ENCODE peak calls at places on chromosomes 2 and 18, in eight cellular contexts. E, M, J, G, T, C, N and A are unnamed samples.

GRCh38 chr2:112290098-112290497 is 14.7 kb downstream of the ZC3H6 start:
- DNase-seq in E (no peak), M (no peak), J (no peak), G (no peak), T (no peak), C (no peak), N (no peak), A (no peak)

GRCh38 chr2:6896930-6897759 is 19.6 kb downstream of the RSAD2 start:
- DNase-seq in E (no peak), M (no peak), J (no peak), G (no peak), T (no peak), C (peak), N (no peak), A (peak)

GRCh38 chr2:58289029-58289428 is 47.9 kb upstream of the FANCL start:
- DNase-seq in E (no peak), M (no peak), J (no peak), G (no peak), T (no peak), C (no peak), N (no peak), A (no peak)

GRCh38 chr2:51247252-51247651 is 215.3 kb upstream of the NRXN1 start:
- DNase-seq in E (no peak), M (no peak), J (no peak), G (no peak), T (no peak), C (no peak), N (no peak), A (peak)

GRCh38 chr2:42706836-42707235 is 57.1 kb downstream of the OXER1 start:
- DNase-seq in E (no peak), M (no peak), J (no peak), G (no peak), T (peak), C (no peak), N (no peak), A (no peak)

GRCh38 chr18:62258606-62259005 is 66.5 kb upstream of the TNFRSF11A start:
- DNase-seq in E (no peak), M (no peak), J (no peak), G (no peak), T (no peak), C (no peak), N (no peak), A (peak)

GRCh38 chr2:113906647-113907046 is 16.8 kb downstream of the ACTR3 start:
- DNase-seq in E (no peak), M (no peak), J (no peak), G (no peak), T (no peak), C (no peak), N (no peak), A (no peak)

GRCh38 chr2:219416233-219416598 is 2.0 kb upstream of the DES start:
- DNase-seq in E (no peak), M (no peak), J (no peak), G (no peak), T (no peak), C (no peak), N (no peak), A (no peak)

GRCh38 chr2:46690825-46691224 is 211.5 kb downstream of the TMEM247 start:
- DNase-seq in E (peak), M (no peak), J (no peak), G (no peak), T (no peak), C (no peak), N (no peak), A (no peak)

GRCh38 chr2:15856318-15856717 is 84.0 kb upstream of the MYCN start:
- DNase-seq in E (no peak), M (no peak), J (no peak), G (no peak), T (no peak), C (no peak), N (no peak), A (no peak)

GRCh38 chr2:8803658-8804379 is 33.6 kb downstream of the KIDINS220 start:
- DNase-seq in E (peak), M (peak), J (peak), G (no peak), T (no peak), C (no peak), N (no peak), A (no peak)

GRCh38 chr18:7002107-7002506 is 115.5 kb downstream of the LAMA1 start:
- DNase-seq in E (no peak), M (no peak), J (no peak), G (no peak), T (no peak), C (no peak), N (no peak), A (no peak)

GRCh38 chr18:11149441-11150270 is at the start of gene PIEZO2:
- DNase-seq in E (no peak), M (no peak), J (peak), G (no peak), T (peak), C (peak), N (no peak), A (peak)

GRCh38 chr18:70973626-70974025 is 684.8 kb downstream of the SOCS6 start:
- DNase-seq in E (no peak), M (no peak), J (no peak), G (no peak), T (no peak), C (no peak), N (no peak), A (no peak)

GRCh38 chr2:85564144-85564563 is 2.9 kb upstream of the GGCX start:
- DNase-seq in E (no peak), M (no peak), J (peak), G (no peak), T (no peak), C (peak), N (no peak), A (no peak)

GRCh38 chr2:47086571-47086970 is 68.5 kb downstream of the STPG4 start:
- DNase-seq in E (no peak), M (no peak), J (no peak), G (no peak), T (no peak), C (no peak), N (no peak), A (no peak)

GRCh38 chr2:47631840-47632398 is 151.0 kb upstream of the MSH6 start:
- DNase-seq in E (peak), M (no peak), J (no peak), G (no peak), T (no peak), C (no peak), N (no peak), A (no peak)

GRCh38 chr2:192159764-192160163 is 35.0 kb downstream of the TMEFF2 start:
- DNase-seq in E (no peak), M (no peak), J (no peak), G (no peak), T (no peak), C (no peak), N (no peak), A (no peak)

GRCh38 chr2:221817052-221817451 is 244.9 kb upstream of the EPHA4 start:
- DNase-seq in E (no peak), M (no peak), J (no peak), G (no peak), T (no peak), C (no peak), N (no peak), A (no peak)

GRCh38 chr2:96727431-96727830 is 12.4 kb downstream of the LMAN2L start:
- DNase-seq in E (no peak), M (no peak), J (no peak), G (no peak), T (no peak), C (no peak), N (no peak), A (no peak)

GRCh38 chr2:188079176-188079575 is 212.5 kb upstream of the GULP1 start:
- DNase-seq in E (peak), M (no peak), J (no peak), G (no peak), T (no peak), C (no peak), N (no peak), A (no peak)

GRCh38 chr2:172704072-172704936 is 31.3 kb upstream of the RAPGEF4 start:
- DNase-seq in E (peak), M (no peak), J (peak), G (no peak), T (no peak), C (no peak), N (no peak), A (no peak)

GRCh38 chr2:172931256-172931894 is 144.3 kb upstream of the MAP3K20 start:
- DNase-seq in E (peak), M (no peak), J (no peak), G (no peak), T (no peak), C (no peak), N (no peak), A (no peak)

GRCh38 chr18:75265255-75265654 is 54.7 kb downstream of the TSHZ1 start:
- DNase-seq in E (no peak), M (no peak), J (no peak), G (no peak), T (no peak), C (no peak), N (no peak), A (no peak)

GRCh38 chr2:20212871-20213503 is 11.9 kb downstream of the SDC1 start:
- DNase-seq in E (no peak), M (no peak), J (no peak), G (no peak), T (no peak), C (no peak), N (no peak), A (no peak)

GRCh38 chr2:172380436-172381274 is 46.7 kb upstream of the ITGA6 start:
- DNase-seq in E (no peak), M (no peak), J (no peak), G (no peak), T (peak), C (peak), N (no peak), A (no peak)

GRCh38 chr2:71716697-71717624 is 263.6 kb downstream of the DYSF start:
- DNase-seq in E (peak), M (no peak), J (no peak), G (no peak), T (no peak), C (no peak), N (no peak), A (no peak)

GRCh38 chr2:78263571-78263970 is 741.4 kb upstream of the LRRTM4 start:
- DNase-seq in E (no peak), M (no peak), J (no peak), G (no peak), T (no peak), C (no peak), N (no peak), A (no peak)

GRCh38 chr2:40746150-40746549 is 294.3 kb upstream of the SLC8A1 start:
- DNase-seq in E (no peak), M (no peak), J (no peak), G (no peak), T (no peak), C (no peak), N (no peak), A (no peak)